ENCODE peak calls at places on chromosomes 6 and 20, in five cellular contexts. One of them, this sample, is unnamed.

GRCh38 chr6:32244946-32245398 is 21.1 kb upstream of the NOTCH4 start:
- DNase-seq in mesothelial cell of epicardium: peak
- DNase-seq in GM12865: peak
- DNase-seq in kidney: peak
- DNase-seq in body of pancreas: peak
- DNase-seq in this sample: peak

GRCh38 chr6:122033564-122034181 is 365.8 kb upstream of the HSF2 start:
- DNase-seq in GM12865: peak
- DNase-seq in mesothelial cell of epicardium: no peak
- DNase-seq in kidney: no peak
- DNase-seq in body of pancreas: no peak
- DNase-seq in this sample: no peak

GRCh38 chr6:12420626-12421025 is 130.5 kb downstream of the EDN1 start:
- DNase-seq in mesothelial cell of epicardium: no peak
- DNase-seq in GM12865: no peak
- DNase-seq in kidney: no peak
- DNase-seq in body of pancreas: no peak
- DNase-seq in this sample: no peak

GRCh38 chr20:7866279-7866678 is 74.0 kb downstream of the HAO1 start:
- DNase-seq in kidney: no peak
- DNase-seq in mesothelial cell of epicardium: no peak
- DNase-seq in GM12865: no peak
- DNase-seq in body of pancreas: peak
- DNase-seq in this sample: no peak

GRCh38 chr6:155417454-155417853 is 38.2 kb downstream of the NOX3 start:
- DNase-seq in GM12865: peak
- DNase-seq in kidney: no peak
- DNase-seq in body of pancreas: no peak
- DNase-seq in mesothelial cell of epicardium: no peak
- DNase-seq in this sample: no peak

GRCh38 chr6:133184798-133185380 is 56.3 kb upstream of the EYA4 start:
- DNase-seq in mesothelial cell of epicardium: no peak
- DNase-seq in GM12865: peak
- DNase-seq in body of pancreas: no peak
- DNase-seq in kidney: no peak
- DNase-seq in this sample: no peak

GRCh38 chr6:77511860-77512259 is 48.6 kb upstream of the HTR1B start:
- DNase-seq in GM12865: no peak
- DNase-seq in mesothelial cell of epicardium: no peak
- DNase-seq in kidney: no peak
- DNase-seq in body of pancreas: no peak
- DNase-seq in this sample: no peak

GRCh38 chr6:1136415-1136774 is 175.5 kb upstream of the FOXQ1 start:
- DNase-seq in mesothelial cell of epicardium: no peak
- DNase-seq in kidney: no peak
- DNase-seq in GM12865: no peak
- DNase-seq in body of pancreas: no peak
- DNase-seq in this sample: no peak

GRCh38 chr6:89489078-89489477 is 56.1 kb downstream of the ANKRD6 start:
- DNase-seq in mesothelial cell of epicardium: no peak
- DNase-seq in kidney: no peak
- DNase-seq in GM12865: no peak
- DNase-seq in body of pancreas: no peak
- DNase-seq in this sample: peak

GRCh38 chr6:131366223-131366622 is 206.8 kb upstream of the ARG1 start:
- DNase-seq in kidney: no peak
- DNase-seq in GM12865: no peak
- DNase-seq in mesothelial cell of epicardium: no peak
- DNase-seq in body of pancreas: no peak
- DNase-seq in this sample: no peak

This sample was measured in posterior vena cava.